ENCODE peak calls at places on chromosomes 11 and 22, in five cellular contexts. Y, J, X, D and R are unnamed samples. For H3K4me1, the result is how much of the 10 kb centered on the place peaks cover.

GRCh38 chr11:134530826-134531225 is 118.8 kb upstream of the B3GAT1 start:
- DNase-seq in Y (peak), J (no peak), X (no peak), D (no peak), R (peak)

GRCh38 chr11:96393753-96394348 is 4.0 kb downstream of the JRKL start:
- DNase-seq in Y (no peak), J (no peak), X (peak), D (peak), R (no peak)

GRCh38 chr11:85732968-85733367 is 47.0 kb upstream of the CCDC89 start:
- DNase-seq in Y (no peak), J (no peak), X (no peak), D (no peak), R (no peak)

GRCh38 chr11:32400196-32400595 is 35.1 kb downstream of the WT1 start:
- DNase-seq in Y (no peak), J (no peak), X (peak), D (peak), R (no peak)

GRCh38 chr22:45155050-45155840 is 8.5 kb upstream of the NUP50 start:
- DNase-seq in Y (no peak), J (no peak), X (no peak), D (no peak), R (no peak)

GRCh38 chr11:27660171-27660570 is 40.1 kb downstream of the BDNF start:
- DNase-seq in Y (no peak), J (no peak), X (no peak), D (no peak), R (no peak)

GRCh38 chr22:39994566-39995345 is at the start of gene FAM83F:
- DNase-seq in Y (no peak), J (peak), X (peak), D (no peak), R (peak)

GRCh38 chr11:66081505-66081904 is 11.4 kb downstream of the PACS1 start:
- DNase-seq in Y (peak), J (peak), X (no peak), D (peak), R (peak)

GRCh38 chr11:117734596-117734995 is 62.4 kb downstream of the DSCAML1 start:
- DNase-seq in Y (no peak), J (no peak), X (peak), D (no peak), R (no peak)

GRCh38 chr11:100808904-100809491 is 121.9 kb downstream of the ARHGAP42 start:
- DNase-seq in Y (no peak), J (no peak), X (peak), D (peak), R (no peak)

GRCh38 chr11:119115484-119116234 is 5.7 kb upstream of the HINFP start:
- DNase-seq in Y (peak), J (peak), X (peak), D (no peak), R (peak)

GRCh38 chr22:23110190-23110921 is 31.4 kb downstream of the RSPH14 start:
- DNase-seq in Y (no peak), J (no peak), X (no peak), D (no peak), R (no peak)

GRCh38 chr11:1560618-1561251 is 11.3 kb downstream of the DUSP8 start:
- DNase-seq in Y (no peak), J (no peak), X (no peak), D (no peak), R (no peak)

GRCh38 chr11:75441804-75442132 is 8.8 kb upstream of the KLHL35 start:
- DNase-seq in Y (no peak), J (no peak), X (no peak), D (no peak), R (no peak)

GRCh38 chr11:128711136-128711535 is 17.3 kb downstream of the FLI1 start:
- DNase-seq in Y (no peak), J (no peak), X (no peak), D (peak), R (no peak)

GRCh38 chr11:69173925-69174591 is 18.3 kb downstream of the SMIM38 start:
- DNase-seq in Y (no peak), J (no peak), X (no peak), D (peak), R (no peak)

GRCh38 chr11:66106786-66107599 is 36.9 kb downstream of the PACS1 start:
- DNase-seq in Y (no peak), J (no peak), X (peak), D (peak), R (no peak)

GRCh38 chr11:116513894-116514293 is 258.9 kb downstream of the BUD13 start:
- DNase-seq in Y (peak), J (peak), X (peak), D (peak), R (no peak)

GRCh38 chr11:47994417-47994816 is 14.1 kb downstream of the PTPRJ start:
- DNase-seq in Y (no peak), J (no peak), X (no peak), D (no peak), R (no peak)

GRCh38 chr11:27496461-27496860 is 10.1 kb downstream of the LIN7C start:
- DNase-seq in Y (no peak), J (no peak), X (no peak), D (peak), R (no peak)

GRCh38 chr22:46195487-46196165 is 45.3 kb downstream of the PPARA start:
- DNase-seq in Y (no peak), J (peak), X (no peak), D (no peak), R (no peak)

GRCh38 chr11:55942785-55943392 is 6.7 kb upstream of the OR5I1 start:
- DNase-seq in Y (no peak), J (no peak), X (peak), D (peak), R (no peak)

GRCh38 chr11:79173615-79174014 is 267.2 kb downstream of the TENM4 start:
- DNase-seq in Y (peak), J (no peak), X (peak), D (peak), R (no peak)

GRCh38 chr11:80970016-80970516 is 1529.2 kb upstream of the TENM4 start:
- DNase-seq in Y (no peak), J (no peak), X (no peak), D (no peak), R (no peak)

GRCh38 chr22:31998784-31999435 is 44.2 kb upstream of the SLC5A1 start:
- DNase-seq in Y (no peak), J (no peak), X (no peak), D (no peak), R (no peak)

GRCh38 chr11:33797879-33798278 is 23.6 kb upstream of the FBXO3 start:
- DNase-seq in Y (no peak), J (no peak), X (no peak), D (no peak), R (no peak)

GRCh38 chr11:26931248-26931631 is 62.7 kb upstream of the FIBIN start:
- DNase-seq in Y (peak), J (no peak), X (no peak), D (peak), R (no peak)

GRCh38 chr11:125918140-125918840 is 14.0 kb downstream of the DDX25 start:
- DNase-seq in Y (no peak), J (no peak), X (peak), D (no peak), R (no peak)

GRCh38 chr11:68956142-68956541 is 24.6 kb downstream of the MRGPRD start:
- DNase-seq in Y (no peak), J (no peak), X (peak), D (no peak), R (no peak)

GRCh38 chr11:67310246-67311050 is 7.1 kb downstream of the SSH3 start:
- DNase-seq in Y (no peak), J (no peak), X (no peak), D (no peak), R (no peak)

GRCh38 chr11:119318240-119319135 is 1.6 kb upstream of the MCAM start:
- DNase-seq in Y (peak), J (peak), X (peak), D (peak), R (no peak)

GRCh38 chr22:39282642-39283311 is 36.6 kb downstream of the RPL3 start:
- DNase-seq in Y (no peak), J (no peak), X (no peak), D (no peak), R (no peak)

DNA sequence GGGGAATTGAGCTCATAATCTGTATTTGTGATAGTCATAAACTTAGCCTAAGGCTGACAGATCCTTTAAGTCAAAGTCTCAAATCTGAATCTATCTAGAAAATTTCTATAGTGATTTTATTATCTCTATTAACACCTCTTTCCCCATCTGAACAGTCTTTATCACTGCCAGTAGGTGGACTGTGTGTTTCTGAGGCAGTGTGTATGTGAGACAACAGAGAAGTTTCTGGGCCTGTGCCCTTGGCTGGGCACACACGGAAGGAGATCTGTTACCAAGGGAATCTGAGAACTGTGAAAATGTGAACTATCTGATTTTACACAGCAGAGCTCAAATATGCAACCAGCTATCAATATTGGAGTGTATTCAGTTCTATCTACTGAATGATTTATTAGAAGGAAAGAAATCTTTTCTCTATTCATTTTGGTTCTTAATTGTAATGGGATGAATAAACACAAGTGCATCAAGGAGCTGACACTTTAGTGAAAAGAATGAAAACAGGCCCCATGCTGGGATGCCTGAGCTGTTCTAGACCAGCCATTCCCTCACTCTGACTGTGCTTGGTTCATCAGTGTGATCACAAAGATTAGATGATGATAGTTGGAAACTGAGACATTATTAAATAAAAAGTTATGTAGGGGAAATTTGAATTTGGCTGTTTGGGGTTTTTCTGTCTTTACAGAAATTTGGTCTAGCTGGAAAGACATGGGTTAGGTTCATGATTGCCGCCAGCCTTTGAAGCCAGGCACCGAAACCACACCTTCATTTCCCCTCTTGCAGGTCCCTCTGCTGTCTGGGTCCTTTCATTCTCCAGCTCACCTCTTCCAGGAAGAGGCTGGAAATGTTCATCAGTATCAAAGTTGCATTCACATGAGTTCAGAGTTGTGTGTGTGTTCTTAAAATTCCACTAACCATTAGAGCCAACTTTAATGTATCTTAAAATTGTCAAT is 68.1 kb downstream of the LIF start:
- DNase-seq in Y (no peak), J (no peak), X (no peak), D (no peak), R (no peak)
- H3K4me1 ChIP-seq in Y (under half), J (under half), X (under half), D (under half), R (under half)

GRCh38 chr22:33927752-33928151 is 7.5 kb upstream of the LARGE1 start:
- DNase-seq in Y (no peak), J (no peak), X (no peak), D (no peak), R (no peak)
- H3K4me3 ChIP-seq in Y (no peak), J (no peak), X (no peak), D (no peak), R (no peak)

GRCh38 chr11:122796128-122796717 is 42.1 kb upstream of the CRTAM start:
- DNase-seq in Y (peak), J (peak), X (peak), D (no peak), R (peak)

GRCh38 chr11:122793500-122793899 is 44.8 kb upstream of the CRTAM start:
- DNase-seq in Y (no peak), J (no peak), X (no peak), D (no peak), R (no peak)

GRCh38 chr11:122802876-122803275 is 35.4 kb upstream of the CRTAM start:
- DNase-seq in Y (no peak), J (no peak), X (no peak), D (no peak), R (no peak)

GRCh38 chr11:122795281-122795680 is 43.0 kb upstream of the CRTAM start:
- DNase-seq in Y (no peak), J (no peak), X (no peak), D (no peak), R (no peak)

DNA sequence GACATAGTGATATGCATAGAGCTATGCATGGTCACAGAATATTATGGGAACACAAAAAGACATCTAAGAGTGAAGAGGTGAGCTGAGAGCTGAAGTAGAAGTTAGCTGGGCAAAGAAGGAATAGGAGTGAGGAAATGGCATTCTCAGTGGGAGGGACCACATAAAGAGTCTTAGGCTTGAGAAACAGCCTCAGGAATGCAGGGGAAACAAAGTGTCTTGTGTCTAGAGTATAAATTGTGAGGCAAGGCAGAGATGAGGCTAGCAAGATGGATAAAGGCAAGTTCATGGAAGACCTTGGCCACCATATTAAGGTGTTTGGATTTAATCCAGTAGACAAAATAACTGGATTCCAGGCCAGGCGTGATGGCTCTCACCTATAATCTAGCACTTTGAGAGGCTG is 40.6 kb upstream of the CRTAM start:
- DNase-seq in Y (no peak), J (no peak), X (no peak), D (no peak), R (no peak)
- H3K27ac ChIP-seq in Y (no peak), J (no peak), X (no peak), D (no peak), R (no peak)

GRCh38 chr22:33519140-33519973 is 400.9 kb downstream of the LARGE1 start:
- DNase-seq in Y (peak), J (peak), X (peak), D (peak), R (no peak)

GRCh38 chr22:33521879-33522665 is 398.2 kb downstream of the LARGE1 start:
- DNase-seq in Y (no peak), J (no peak), X (no peak), D (no peak), R (no peak)

GRCh38 chr22:33518405-33518804 is 401.9 kb downstream of the LARGE1 start:
- DNase-seq in Y (no peak), J (no peak), X (no peak), D (no peak), R (no peak)

GRCh38 chr22:33519974-33520903 is 400.0 kb downstream of the LARGE1 start:
- DNase-seq in Y (no peak), J (no peak), X (no peak), D (no peak), R (no peak)

GRCh38 chr22:33520904-33521780 is 399.1 kb downstream of the LARGE1 start:
- DNase-seq in Y (no peak), J (no peak), X (no peak), D (no peak), R (no peak)
- H3K4me1 ChIP-seq in Y (under half), J (under half), X (under half), D (under half), R (under half)

GRCh38 chr22:37324340-37325023 is 42.2 kb downstream of the CYTH4 start:
- DNase-seq in Y (no peak), J (no peak), X (peak), D (no peak), R (no peak)

GRCh38 chr22:37321288-37321687 is 39.0 kb downstream of the CYTH4 start:
- DNase-seq in Y (no peak), J (no peak), X (no peak), D (no peak), R (no peak)

GRCh38 chr22:37328017-37328416 is 45.7 kb downstream of the CYTH4 start:
- DNase-seq in Y (no peak), J (no peak), X (no peak), D (peak), R (no peak)

GRCh38 chr22:37326726-37327125 is 44.4 kb downstream of the CYTH4 start:
- DNase-seq in Y (no peak), J (peak), X (no peak), D (no peak), R (peak)

GRCh38 chr22:37325024-37325395 is 42.7 kb downstream of the CYTH4 start:
- DNase-seq in Y (no peak), J (no peak), X (no peak), D (no peak), R (no peak)
- H3K4me3 ChIP-seq in Y (no peak), J (no peak), X (peak), D (no peak), R (no peak)

DNA sequence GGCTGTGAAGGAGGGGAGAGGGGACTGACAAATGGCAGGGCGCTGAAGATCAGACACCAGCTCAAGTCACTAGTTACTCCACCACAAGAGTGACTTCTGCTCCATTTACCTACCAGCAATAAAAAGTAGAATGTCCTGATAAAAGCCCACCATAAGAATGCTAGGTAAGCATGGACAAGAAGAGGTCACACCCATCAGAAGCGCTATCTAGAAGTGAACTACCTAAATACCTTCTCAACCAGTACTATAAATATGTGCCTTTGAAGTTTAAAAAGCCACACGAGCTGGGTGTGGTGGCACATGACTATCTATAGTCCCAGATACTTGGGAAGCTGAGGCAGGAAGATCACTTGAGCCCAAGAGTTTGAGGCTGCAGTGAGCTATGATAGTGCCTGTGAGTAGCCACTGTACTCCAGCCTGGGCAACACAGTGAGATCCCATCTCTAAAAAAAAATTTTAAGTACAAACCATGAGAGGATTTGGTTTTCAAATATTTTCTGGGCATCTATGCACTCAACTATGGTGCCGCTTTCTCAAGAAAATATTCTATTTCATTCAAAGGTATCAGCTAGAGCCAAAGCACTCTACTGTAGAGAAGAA is 66.6 kb downstream of the PACSIN2 start:
- DNase-seq in Y (no peak), J (no peak), X (no peak), D (no peak), R (no peak)
- H3K27ac ChIP-seq in Y (peak), J (no peak), X (no peak), D (no peak), R (no peak)

DNA sequence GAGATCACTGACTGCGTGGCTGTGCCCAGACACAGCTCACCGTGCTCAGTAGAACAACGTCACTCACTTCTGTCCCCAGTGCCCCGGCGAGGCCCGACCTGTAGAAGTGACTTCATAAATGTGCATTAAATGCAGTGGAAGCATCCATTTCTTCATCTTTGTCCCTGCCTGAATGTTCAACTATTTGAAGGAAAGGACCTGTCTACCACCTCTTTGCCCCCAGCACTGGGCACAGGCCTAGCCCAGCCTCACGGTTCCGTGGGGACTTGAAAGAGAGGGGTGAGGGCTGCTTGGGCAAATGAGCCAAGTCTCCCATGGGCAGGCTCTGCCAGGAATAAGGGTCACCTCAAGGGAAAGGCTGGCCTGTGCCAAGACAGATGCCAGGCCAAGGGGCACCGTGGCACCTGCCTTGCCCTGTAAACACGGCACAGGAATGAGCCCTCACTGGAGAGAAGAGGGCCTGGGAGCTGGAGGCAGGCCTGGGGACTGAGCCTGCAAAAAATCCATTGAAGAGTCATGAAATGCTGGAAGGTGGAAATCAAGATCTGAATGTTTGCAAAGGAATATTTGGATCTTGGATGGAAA is 845.3 kb downstream of the BRD1 start:
- DNase-seq in Y (no peak), J (no peak), X (no peak), D (no peak), R (no peak)
- H3K4me1 ChIP-seq in Y (under half), J (under half), X (under half), D (under half), R (under half)

GRCh38 chr11:102046841-102047240 is 396 bp upstream of the CFAP300 start:
- DNase-seq in Y (no peak), J (no peak), X (no peak), D (peak), R (no peak)
- H3K4me3 ChIP-seq in Y (peak), J (peak), X (peak), D (peak), R (peak)